ENCODE peak calls at places on chromosomes 7 and 10, in four cellular contexts. Z is IMR-90, B is NB4, V is transverse colon. W is an unnamed sample.

GRCh38 chr10:88961266-88961665 is 8.7 kb upstream of the ACTA2 start:
- DNase-seq in Z (no peak), B (no peak), V (no peak), W (no peak)

GRCh38 chr10:1712944-1713671 is 24.2 kb downstream of the ADARB2 start:
- DNase-seq in Z (no peak), B (no peak), V (no peak), W (no peak)

GRCh38 chr10:1115262-1115955 is 59.2 kb downstream of the WDR37 start:
- DNase-seq in Z (no peak), B (no peak), V (peak), W (peak)

GRCh38 chr7:4633012-4633411 is 49.1 kb upstream of the FOXK1 start:
- DNase-seq in Z (peak), B (peak), V (no peak), W (no peak)

GRCh38 chr7:107244613-107245012 is 75.8 kb downstream of the HBP1 start:
- DNase-seq in Z (no peak), B (no peak), V (no peak), W (no peak)

GRCh38 chr7:107865956-107866775 is 24.8 kb upstream of the DLD start:
- DNase-seq in Z (no peak), B (no peak), V (no peak), W (no peak)

GRCh38 chr7:94272821-94273583 is 121.7 kb upstream of the COL1A2 start:
- DNase-seq in Z (peak), B (no peak), V (no peak), W (no peak)

GRCh38 chr10:8967004-8967530 is 912.6 kb downstream of the GATA3 start:
- DNase-seq in Z (no peak), B (no peak), V (no peak), W (no peak)

GRCh38 chr7:155804897-155805825 is 7.1 kb downstream of the SHH start:
- DNase-seq in Z (peak), B (peak), V (peak), W (no peak)
- TF ChIP-seq CTCF in Z (peak), B (peak), V (no peak), W (no peak)

GRCh38 chr10:34526186-34526585 is 288.9 kb downstream of the PARD3 start:
- DNase-seq in Z (peak), B (no peak), V (no peak), W (no peak)

GRCh38 chr10:34535872-34536271 is 279.2 kb downstream of the PARD3 start:
- DNase-seq in Z (no peak), B (no peak), V (no peak), W (no peak)

GRCh38 chr10:34528320-34528719 is 286.8 kb downstream of the PARD3 start:
- DNase-seq in Z (peak), B (no peak), V (no peak), W (no peak)

GRCh38 chr10:34526758-34527730 is 288.1 kb downstream of the PARD3 start:
- DNase-seq in Z (peak), B (no peak), V (no peak), W (no peak)

GRCh38 chr10:34530778-34531177 is 284.3 kb downstream of the PARD3 start:
- DNase-seq in Z (no peak), B (no peak), V (no peak), W (no peak)
- TF ChIP-seq POLR2A in Z (no peak), B (no peak), V (no peak), W (no peak)

DNA sequence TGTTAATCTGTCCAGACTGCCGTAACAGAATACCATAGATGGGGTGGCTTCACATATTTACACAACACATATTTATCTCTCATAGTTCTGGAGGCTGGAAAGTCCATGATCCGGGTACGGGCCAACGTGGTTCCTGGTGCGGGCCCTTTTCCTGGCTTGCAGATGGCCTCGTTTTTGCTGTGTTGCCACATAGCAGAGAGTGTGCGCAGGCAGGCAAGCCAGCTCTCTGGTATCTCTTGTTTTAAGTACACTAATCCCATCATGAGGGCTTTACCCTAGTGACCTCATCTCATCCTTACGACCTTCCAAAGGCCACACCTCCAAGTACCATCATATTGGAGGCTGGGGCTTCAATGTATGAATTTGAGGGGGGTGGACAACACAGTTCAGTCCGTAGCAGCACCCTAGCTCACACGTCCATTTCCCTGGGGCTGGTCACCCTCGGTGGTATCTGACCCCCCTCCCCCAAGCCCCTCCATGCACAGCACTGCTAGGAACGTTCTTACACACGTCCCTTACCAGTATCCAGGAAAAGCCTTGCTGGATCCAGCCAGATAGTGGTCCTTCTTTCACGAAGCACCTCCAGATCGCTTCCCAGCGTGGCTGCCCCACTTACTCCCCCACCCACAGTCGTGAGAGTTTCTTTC is 21.5 kb downstream of the CUX1 start:
- DNase-seq in Z (no peak), B (no peak), V (no peak), W (no peak)
- TF ChIP-seq CTCF in Z (no peak), B (no peak), V (no peak), W (no peak)

GRCh38 chr7:39212881-39213280 is 235.2 kb downstream of the POU6F2 start:
- DNase-seq in Z (no peak), B (no peak), V (no peak), W (no peak)
- TF ChIP-seq POLR2A in Z (no peak), B (no peak), V (no peak), W (no peak)

GRCh38 chr7:132443776-132444520 is 132.3 kb downstream of the PLXNA4 start:
- DNase-seq in Z (no peak), B (no peak), V (no peak), W (no peak)
- TF ChIP-seq CTCF in Z (no peak), B (peak), V (no peak), W (no peak)

GRCh38 chr7:84512055-84512454 is 317.5 kb upstream of the SEMA3A start:
- DNase-seq in Z (no peak), B (no peak), V (no peak), W (no peak)

GRCh38 chr7:84508569-84508968 is 314.0 kb upstream of the SEMA3A start:
- DNase-seq in Z (no peak), B (no peak), V (no peak), W (no peak)

GRCh38 chr7:84509522-84509921 is 314.9 kb upstream of the SEMA3A start:
- DNase-seq in Z (peak), B (no peak), V (no peak), W (no peak)

GRCh38 chr7:84507529-84507928 is 312.9 kb upstream of the SEMA3A start:
- DNase-seq in Z (no peak), B (no peak), V (no peak), W (no peak)

DNA sequence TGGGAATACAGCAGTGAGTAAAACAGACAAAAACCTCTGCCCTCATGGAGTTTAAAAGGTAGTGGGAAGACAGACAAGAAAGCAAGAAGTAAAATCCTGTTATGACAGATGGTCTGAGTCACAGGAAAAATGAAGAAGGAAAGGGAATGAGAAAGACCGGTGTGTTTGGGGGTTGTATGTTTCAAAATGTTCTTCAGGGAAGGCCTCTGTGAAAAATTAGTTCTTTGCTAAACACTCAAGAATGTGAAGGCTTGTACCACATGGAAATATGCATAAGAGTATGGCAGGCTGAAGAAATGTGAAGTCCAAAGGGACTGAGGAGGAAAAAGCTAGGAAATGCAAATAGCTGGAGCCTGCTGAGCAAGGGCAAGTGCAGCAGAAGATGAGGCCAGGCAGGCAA is 315.9 kb upstream of the SEMA3A start:
- DNase-seq in Z (peak), B (no peak), V (no peak), W (no peak)
- TF ChIP-seq POLR2A in Z (no peak), B (no peak), V (no peak), W (no peak)

DNA sequence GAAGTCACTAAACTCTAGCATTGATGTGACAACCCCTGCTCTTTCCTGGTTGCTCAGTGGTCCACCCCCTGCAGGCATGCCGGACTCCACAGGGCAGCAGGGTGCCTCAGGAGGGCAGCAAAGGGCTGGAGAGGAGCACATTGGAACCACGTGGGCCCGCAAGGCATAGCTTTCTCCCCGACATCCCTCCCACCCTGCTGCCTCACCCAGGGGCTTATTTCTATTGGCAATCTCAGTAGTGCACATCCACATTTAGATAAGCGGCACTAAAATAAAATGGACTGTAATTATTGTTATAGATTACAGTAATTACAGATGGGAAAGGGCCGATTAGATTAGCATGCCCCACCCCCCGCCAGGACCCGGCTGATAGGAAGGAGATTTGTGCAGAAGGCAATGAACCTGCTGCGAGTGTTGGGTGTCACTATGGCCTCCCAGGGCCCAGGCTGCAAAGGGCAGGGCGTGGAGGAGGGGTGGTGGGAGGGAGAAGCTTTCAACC is 580.1 kb downstream of the GRID1 start:
- DNase-seq in Z (no peak), B (peak), V (no peak), W (peak)
- TF ChIP-seq CTCF in Z (no peak), B (peak), V (no peak), W (no peak)

DNA sequence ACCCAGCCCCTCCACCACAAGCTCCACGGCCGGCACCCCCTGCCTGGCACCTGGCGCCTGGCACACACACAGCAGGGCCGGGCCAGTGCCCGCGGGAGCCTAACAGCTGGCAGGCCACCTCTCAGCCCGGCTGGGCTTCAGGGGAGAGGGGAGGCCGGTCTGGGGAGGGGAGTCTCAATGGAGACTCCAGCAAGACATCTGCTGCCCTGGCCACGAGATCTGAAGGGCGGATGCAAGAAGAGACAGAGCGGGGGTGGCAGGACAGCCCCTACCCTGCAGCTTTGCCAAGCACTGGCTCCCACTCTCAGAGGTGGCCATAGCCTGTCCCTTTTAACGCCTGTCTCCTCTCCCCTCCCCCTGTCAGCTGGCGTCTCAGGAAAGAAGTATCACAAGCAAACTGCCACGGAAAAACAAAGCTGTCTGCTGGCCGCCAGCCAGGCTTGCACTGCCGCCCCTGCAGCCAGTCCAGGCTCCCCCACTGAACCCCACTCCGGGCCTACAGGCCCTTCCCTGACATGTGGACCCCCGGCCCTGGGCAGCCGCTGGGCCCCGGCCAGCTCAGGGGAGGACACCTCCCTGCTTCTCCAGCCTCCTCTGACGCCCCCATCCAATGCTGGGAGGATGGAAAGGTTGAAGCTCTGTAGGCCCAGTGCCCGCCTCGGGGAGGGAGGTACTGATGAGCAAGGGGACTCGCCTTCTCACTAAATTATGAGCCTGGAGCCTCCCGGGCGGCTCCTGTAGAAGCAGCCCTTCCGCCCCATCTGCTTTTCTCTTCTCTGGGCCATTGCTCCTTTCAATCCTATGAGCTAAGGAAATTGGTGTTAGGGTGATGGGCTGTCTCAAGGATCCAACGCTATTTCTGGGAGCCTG is 178.4 kb downstream of the ARHGAP12 start:
- DNase-seq in Z (no peak), B (no peak), V (peak), W (no peak)
- TF ChIP-seq POLR2A in Z (no peak), B (no peak), V (no peak), W (no peak)

GRCh38 chr7:116713918-116714317 is 41.9 kb downstream of the MET start:
- DNase-seq in Z (peak), B (no peak), V (no peak), W (no peak)

GRCh38 chr7:116713500-116713899 is 41.5 kb downstream of the MET start:
- DNase-seq in Z (no peak), B (no peak), V (no peak), W (no peak)

GRCh38 chr7:116717137-116717536 is 45.1 kb downstream of the MET start:
- DNase-seq in Z (no peak), B (no peak), V (no peak), W (no peak)

GRCh38 chr7:116711790-116712189 is 39.8 kb downstream of the MET start:
- DNase-seq in Z (no peak), B (no peak), V (no peak), W (no peak)

GRCh38 chr7:116715087-116715486 is 43.1 kb downstream of the MET start:
- DNase-seq in Z (peak), B (no peak), V (no peak), W (no peak)
- TF ChIP-seq CTCF in Z (peak), B (no peak), V (no peak), W (no peak)

GRCh38 chr7:156640949-156641485 is 443 bp downstream of the RNF32 start:
- DNase-seq in Z (peak), B (peak), V (peak), W (no peak)

GRCh38 chr7:156639426-156640256 is 933 bp upstream of the RNF32 start:
- DNase-seq in Z (no peak), B (peak), V (peak), W (no peak)

GRCh38 chr7:156638443-156639077 is 2.0 kb upstream of the RNF32 start:
- DNase-seq in Z (no peak), B (peak), V (no peak), W (no peak)

GRCh38 chr7:156642306-156643045 is 1.9 kb downstream of the RNF32 start:
- DNase-seq in Z (no peak), B (no peak), V (no peak), W (no peak)

DNA sequence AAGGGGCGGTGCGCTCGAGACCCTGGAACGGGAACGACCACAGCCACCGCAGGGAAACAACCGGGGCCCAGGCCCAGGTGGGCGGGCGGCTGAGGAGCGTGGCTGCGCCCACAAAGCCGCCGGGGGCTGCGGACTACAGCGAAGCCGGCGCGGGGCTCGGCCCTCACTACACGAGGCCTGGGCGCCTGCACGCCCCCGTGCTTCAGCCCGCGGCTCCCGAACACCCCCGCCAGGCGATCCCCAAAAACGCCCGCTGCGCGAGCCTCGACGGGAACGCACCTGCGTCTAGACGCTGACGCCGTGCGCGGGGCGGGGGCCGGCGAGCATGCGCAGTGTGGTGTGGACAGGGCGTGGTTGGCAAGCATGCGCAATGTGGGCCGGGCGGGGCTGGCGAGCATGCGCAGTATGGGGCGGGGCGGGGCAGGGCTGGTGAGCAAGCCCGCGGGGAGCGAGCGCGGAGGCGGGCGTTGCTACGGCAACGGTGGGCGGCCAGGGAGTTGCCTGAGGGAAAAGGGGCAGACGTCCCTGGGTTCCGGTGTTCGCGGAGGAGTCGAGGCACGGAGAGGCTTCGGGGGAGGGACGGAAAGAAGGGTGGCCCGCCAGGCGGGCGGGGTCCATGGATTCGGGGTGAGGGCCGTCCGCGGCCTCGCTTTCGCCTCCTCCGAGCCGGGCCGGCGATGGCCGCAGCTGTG is at the start of gene RNF32:
- DNase-seq in Z (peak), B (peak), V (peak), W (peak)
- TF ChIP-seq POLR2A in Z (peak), B (peak), V (peak), W (no peak)